ENCODE peak calls at places on chromosome 7, in five cellular contexts. B is activated CD4-positive, alpha-beta T cell treated with anti-CD3 and anti-CD28 coated beads for 24 hours; S is cardiac fibroblast; R is neuronal stem cell; I is activated CD4-positive, CD25-positive, alpha-beta regulatory T cell. E is an unnamed sample.
A peak's percentile ranks its signal among the peaks of the same experiment; 100 is the strongest.

GRCh38 chr7:24786941-24787340 is 29.7 kb upstream of the GSDME start:
- DNase-seq in B (no peak), S (peak; percentile 98), R (no peak), I (no peak), E (no peak)

GRCh38 chr7:157396316-157397035 is 59.7 kb downstream of the DNAJB6 start:
- DNase-seq in B (no peak), S (no peak), R (no peak), I (no peak), E (no peak)

GRCh38 chr7:70812511-70812910 is 319.4 kb upstream of the GALNT17 start:
- DNase-seq in B (no peak), S (no peak), R (no peak), I (no peak), E (peak; percentile 15)

GRCh38 chr7:49308787-49309186 is 384.4 kb downstream of the CDC14C start:
- DNase-seq in B (no peak), S (no peak), R (no peak), I (no peak), E (no peak)

GRCh38 chr7:135189961-135190360 is 19.5 kb upstream of the CYREN start:
- DNase-seq in B (no peak), S (no peak), R (no peak), I (no peak), E (no peak)

GRCh38 chr7:23022258-23022745 is 8.4 kb upstream of the HYCC1 start:
- DNase-seq in B (no peak), S (peak; percentile 90), R (no peak), I (no peak), E (peak; percentile 58)

GRCh38 chr7:101436857-101437576 is 74.3 kb downstream of the COL26A1 start:
- DNase-seq in B (no peak), S (no peak), R (peak; percentile 29), I (no peak), E (peak; percentile 88)

GRCh38 chr7:91416485-91416884 is 152.3 kb downstream of the FZD1 start:
- DNase-seq in B (no peak), S (no peak), R (no peak), I (no peak), E (no peak)

GRCh38 chr7:135716677-135717238 is 11.2 kb downstream of the SLC13A4 start:
- DNase-seq in B (no peak), S (peak; percentile 74), R (no peak), I (no peak), E (no peak)

E was measured in islet precursor cell.